ENCODE peak calls at places on chromosomes 4 and X, in eight cellular contexts. I is omental fat pad, X is NCI-H1694 treated with DMSO at 0.1 percent for 48 hours, B is psoas muscle, L is keratinocyte, Z is hypothalamus, N is kidney tubule cell, P is tibial nerve. V is an unnamed sample.

GRCh38 chrX:72137846-72138455 is 6.2 kb upstream of the RTL5 start:
- DNase-seq in I (no peak), X (peak; percentile 28), B (no peak), L (no peak), Z (no peak), N (no peak), P (no peak), V (no peak)

GRCh38 chr4:137124278-137124932 is 407.9 kb downstream of the PCDH18 start:
- DNase-seq in I (no peak), X (peak; percentile 86), B (no peak), L (no peak), Z (no peak), N (peak; percentile 74), P (no peak), V (no peak)

GRCh38 chr4:52659016-52659721 is at the start of gene USP46:
- DNase-seq in I (no peak), X (peak; percentile 29), B (peak; percentile 83), L (no peak), Z (peak; percentile 54), N (peak; percentile 82), P (peak; percentile 59), V (no peak)

GRCh38 chrX:131841496-131842410 is 181.3 kb upstream of the STK26 start:
- DNase-seq in I (no peak), X (peak; percentile 46), B (no peak), L (no peak), Z (no peak), N (peak; percentile 61), P (no peak), V (no peak)

GRCh38 chrX:86930419-86930818 is 587.2 kb upstream of the KLHL4 start:
- DNase-seq in I (no peak), X (no peak), B (no peak), L (no peak), Z (no peak), N (no peak), P (no peak), V (no peak)

GRCh38 chr4:77229433-77229832 is 72.4 kb downstream of the CCNG2 start:
- DNase-seq in I (no peak), X (no peak), B (no peak), L (no peak), Z (no peak), N (no peak), P (no peak), V (no peak)

GRCh38 chr4:112702892-112703291 is 65.9 kb downstream of the LARP7 start:
- DNase-seq in I (no peak), X (no peak), B (no peak), L (no peak), Z (no peak), N (peak; percentile 51), P (no peak), V (no peak)

GRCh38 chr4:153245775-153246174 is 41.5 kb downstream of the TRIM2 start:
- DNase-seq in I (no peak), X (no peak), B (no peak), L (no peak), Z (no peak), N (no peak), P (no peak), V (no peak)

GRCh38 chr4:88457307-88458090 is 580 bp downstream of the HERC5 start:
- DNase-seq in I (no peak), X (no peak), B (peak; percentile 57), L (no peak), Z (peak; percentile 11), N (peak; percentile 39), P (peak; percentile 11), V (no peak)

GRCh38 chrX:138034136-138034535 is 468.2 kb downstream of the ZIC3 start:
- DNase-seq in I (no peak), X (no peak), B (no peak), L (no peak), Z (no peak), N (no peak), P (no peak), V (no peak)

GRCh38 chr4:40471923-40472322 is 136.8 kb downstream of the CHRNA9 start:
- DNase-seq in I (no peak), X (no peak), B (no peak), L (no peak), Z (no peak), N (peak; percentile 56), P (no peak), V (no peak)

GRCh38 chr4:188297873-188298272 is 158.6 kb downstream of the TRIML1 start:
- DNase-seq in I (no peak), X (no peak), B (no peak), L (no peak), Z (no peak), N (peak; percentile 80), P (no peak), V (no peak)

GRCh38 chrX:626745-627509 is 3.7 kb upstream of the SHOX start:
- DNase-seq in I (no peak), X (no peak), B (no peak), L (no peak), Z (no peak), N (no peak), P (no peak), V (peak; percentile 67)

GRCh38 chr4:26071688-26072087 is 157.7 kb downstream of the SMIM20 start:
- DNase-seq in I (no peak), X (no peak), B (no peak), L (no peak), Z (no peak), N (no peak), P (no peak), V (no peak)

GRCh38 chr4:74583757-74584156 is 138.8 kb downstream of the AREG start:
- DNase-seq in I (no peak), X (no peak), B (no peak), L (no peak), Z (no peak), N (no peak), P (no peak), V (no peak)

GRCh38 chr4:15495621-15496020 is 25.9 kb downstream of the CC2D2A start:
- DNase-seq in I (no peak), X (peak; percentile 3), B (no peak), L (no peak), Z (no peak), N (no peak), P (no peak), V (no peak)

GRCh38 chr4:38663021-38663800 is 788 bp upstream of the KLF3 start:
- DNase-seq in I (no peak), X (no peak), B (no peak), L (no peak), Z (peak; percentile 88), N (peak; percentile 32), P (no peak), V (no peak)

GRCh38 chr4:2066571-2067445 is 7.7 kb downstream of the NAT8L start:
- DNase-seq in I (no peak), X (no peak), B (no peak), L (no peak), Z (no peak), N (no peak), P (no peak), V (no peak)

GRCh38 chr4:82172186-82172585 is 201.6 kb downstream of the HNRNPD start:
- DNase-seq in I (no peak), X (no peak), B (no peak), L (no peak), Z (no peak), N (no peak), P (no peak), V (no peak)

GRCh38 chr4:70849277-70849676 is 9.6 kb upstream of the GRSF1 start:
- DNase-seq in I (no peak), X (no peak), B (no peak), L (no peak), Z (no peak), N (no peak), P (no peak), V (no peak)

GRCh38 chr4:16843831-16844508 is 54.5 kb downstream of the LDB2 start:
- DNase-seq in I (no peak), X (no peak), B (no peak), L (no peak), Z (no peak), N (peak; percentile 54), P (no peak), V (no peak)

GRCh38 chr4:174496631-174497442 is 25.5 kb downstream of the HPGD start:
- DNase-seq in I (no peak), X (no peak), B (no peak), L (no peak), Z (no peak), N (no peak), P (no peak), V (no peak)

GRCh38 chrX:54495814-54496516 is at the start of gene FGD1:
- DNase-seq in I (no peak), X (peak; percentile 35), B (peak; percentile 73), L (no peak), Z (peak; percentile 14), N (peak; percentile 50), P (peak; percentile 38), V (no peak)

GRCh38 chr4:128470492-128471053 is 183.0 kb upstream of the PGRMC2 start:
- DNase-seq in I (no peak), X (no peak), B (no peak), L (no peak), Z (no peak), N (no peak), P (no peak), V (no peak)

GRCh38 chrX:46531442-46531841 is 13.8 kb downstream of the ZNF674 start:
- DNase-seq in I (no peak), X (no peak), B (no peak), L (no peak), Z (no peak), N (no peak), P (no peak), V (no peak)

GRCh38 chrX:68648960-68649359 is 1.5 kb downstream of the STARD8 start:
- DNase-seq in I (no peak), X (no peak), B (no peak), L (no peak), Z (no peak), N (peak; percentile 23), P (no peak), V (no peak)

GRCh38 chr4:45638641-45639040 is 485.2 kb downstream of the GABRG1 start:
- DNase-seq in I (no peak), X (no peak), B (no peak), L (no peak), Z (no peak), N (no peak), P (no peak), V (no peak)

GRCh38 chr4:128675083-128675482 is 134.4 kb upstream of the JADE1 start:
- DNase-seq in I (no peak), X (no peak), B (no peak), L (no peak), Z (no peak), N (no peak), P (no peak), V (no peak)

GRCh38 chr4:157018920-157019490 is 47.4 kb upstream of the PDGFC start:
- DNase-seq in I (no peak), X (no peak), B (no peak), L (no peak), Z (no peak), N (no peak), P (no peak), V (no peak)

GRCh38 chr4:127809173-127809800 is 27.2 kb downstream of the HSPA4L start:
- DNase-seq in I (no peak), X (no peak), B (no peak), L (no peak), Z (no peak), N (no peak), P (no peak), V (no peak)

GRCh38 chr4:85703098-85703497 is 228.1 kb downstream of the ARHGAP24 start:
- DNase-seq in I (no peak), X (no peak), B (no peak), L (no peak), Z (no peak), N (no peak), P (no peak), V (no peak)

V was measured in vagina.